ENCODE peak calls at places on chromosomes 4 and X, in six cellular contexts. I, R, K, E, W and B are unnamed samples.

GRCh38 chrX:70995338-70995737 is 64.4 kb upstream of the SLC7A3 start:
- DNase-seq in I (no peak), R (no peak), K (no peak), E (no peak), W (no peak), B (no peak)

GRCh38 chrX:128781506-128781905 is 729.3 kb upstream of the ACTRT1 start:
- DNase-seq in I (no peak), R (no peak), K (no peak), E (no peak), W (peak), B (no peak)

GRCh38 chr4:81032805-81033684 is 2.5 kb downstream of the BMP3 start:
- DNase-seq in I (no peak), R (no peak), K (no peak), E (no peak), W (no peak), B (no peak)

GRCh38 chr4:100722866-100723459 is 205.1 kb upstream of the EMCN start:
- DNase-seq in I (no peak), R (no peak), K (no peak), E (no peak), W (no peak), B (no peak)

GRCh38 chr4:148173397-148174017 is 268.7 kb downstream of the NR3C2 start:
- DNase-seq in I (no peak), R (no peak), K (no peak), E (no peak), W (no peak), B (no peak)

GRCh38 chr4:52869656-52870055 is 7.5 kb downstream of the RASL11B start:
- DNase-seq in I (no peak), R (no peak), K (no peak), E (no peak), W (no peak), B (no peak)

GRCh38 chrX:52271212-52271611 is 86.5 kb downstream of the MAGED4 start:
- DNase-seq in I (peak), R (no peak), K (no peak), E (no peak), W (no peak), B (no peak)

GRCh38 chrX:22742174-22742573 is 257.6 kb upstream of the DDX53 start:
- DNase-seq in I (no peak), R (no peak), K (no peak), E (no peak), W (no peak), B (no peak)

GRCh38 chrX:120749141-120749846 is 119.4 kb upstream of the C1GALT1C1 start:
- DNase-seq in I (no peak), R (no peak), K (no peak), E (no peak), W (peak), B (no peak)

GRCh38 chr4:92969650-92970370 is 666.0 kb downstream of the GRID2 start:
- DNase-seq in I (peak), R (no peak), K (no peak), E (no peak), W (no peak), B (peak)

GRCh38 chrX:15855562-15856256 is 1.1 kb upstream of the AP1S2 start:
- DNase-seq in I (no peak), R (no peak), K (no peak), E (no peak), W (peak), B (no peak)

GRCh38 chrX:24184018-24184417 is 34.5 kb downstream of the ZFX start:
- DNase-seq in I (no peak), R (no peak), K (no peak), E (no peak), W (no peak), B (no peak)

GRCh38 chr4:115113382-115114106 is at the start of gene NDST4:
- DNase-seq in I (peak), R (no peak), K (peak), E (no peak), W (peak), B (no peak)

GRCh38 chr4:101695176-101695575 is 95.4 kb upstream of the BANK1 start:
- DNase-seq in I (no peak), R (no peak), K (no peak), E (no peak), W (no peak), B (no peak)

GRCh38 chrX:866441-866990 is 235.9 kb downstream of the SHOX start:
- DNase-seq in I (no peak), R (no peak), K (no peak), E (no peak), W (no peak), B (no peak)

GRCh38 chr4:145679520-145679919 is 426 bp upstream of the C4orf51 start:
- DNase-seq in I (peak), R (no peak), K (no peak), E (no peak), W (peak), B (peak)

GRCh38 chrX:150779367-150779766 is 86.2 kb downstream of the MTMR1 start:
- DNase-seq in I (no peak), R (no peak), K (no peak), E (no peak), W (no peak), B (no peak)

GRCh38 chr4:25863347-25863784 is 578 bp upstream of the SEL1L3 start:
- DNase-seq in I (no peak), R (no peak), K (peak), E (no peak), W (peak), B (no peak)